ENCODE peak calls at places on chromosomes 6 and 20, in nine cellular contexts. V, W, N, M, U, B, Y, I and D are unnamed samples.

GRCh38 chr6:41634657-41635056 is 3.6 kb upstream of the MDFI start:
- DNase-seq in V (no peak), W (no peak), N (peak; percentile 65), M (no peak), U (no peak), B (peak; percentile 26), Y (peak; percentile 65), I (no peak), D (no peak)

GRCh38 chr20:63035284-63036185 is 28.8 kb upstream of the BHLHE23 start:
- DNase-seq in V (no peak), W (peak; percentile 33), N (peak; percentile 62), M (no peak), U (no peak), B (no peak), Y (no peak), I (no peak), D (no peak)

GRCh38 chr6:87333591-87334181 is 4.6 kb upstream of the GJB7 start:
- DNase-seq in V (peak; percentile 25), W (no peak), N (no peak), M (peak; percentile 72), U (peak; percentile 54), B (no peak), Y (no peak), I (no peak), D (peak; percentile 73)

GRCh38 chr20:59993736-59994484 is 35.7 kb downstream of the CDH26 start:
- DNase-seq in V (no peak), W (no peak), N (no peak), M (no peak), U (no peak), B (no peak), Y (no peak), I (no peak), D (no peak)

GRCh38 chr20:41336711-41337492 is 3.7 kb upstream of the LPIN3 start:
- DNase-seq in V (no peak), W (no peak), N (no peak), M (no peak), U (no peak), B (no peak), Y (no peak), I (no peak), D (no peak)

GRCh38 chr6:75205776-75206334 is at the start of gene COL12A1:
- DNase-seq in V (no peak), W (peak; percentile 87), N (peak; percentile 99), M (peak; percentile 99), U (peak; percentile 100), B (peak; percentile 62), Y (peak; percentile 99), I (peak; percentile 99), D (no peak)

GRCh38 chr6:31702421-31702818 is 704 bp downstream of the ABHD16A start:
- DNase-seq in V (no peak), W (no peak), N (no peak), M (no peak), U (no peak), B (no peak), Y (no peak), I (no peak), D (no peak)

GRCh38 chr6:2021713-2022125 is 223.7 kb downstream of the GMDS start:
- DNase-seq in V (no peak), W (peak; percentile 85), N (peak; percentile 84), M (peak; percentile 63), U (peak; percentile 77), B (peak; percentile 13), Y (peak; percentile 76), I (peak; percentile 58), D (no peak)

GRCh38 chr6:24666097-24666615 is 543 bp downstream of the TDP2 start:
- DNase-seq in V (no peak), W (peak; percentile 76), N (peak; percentile 75), M (peak; percentile 71), U (peak; percentile 35), B (peak; percentile 41), Y (peak; percentile 11), I (no peak), D (no peak)

GRCh38 chr6:141403827-141404226 is 728.9 kb upstream of the GJE1 start:
- DNase-seq in V (no peak), W (no peak), N (no peak), M (peak; percentile 44), U (no peak), B (no peak), Y (no peak), I (no peak), D (no peak)

GRCh38 chr6:152680879-152681517 is 16.7 kb upstream of the MYCT1 start:
- DNase-seq in V (no peak), W (no peak), N (no peak), M (no peak), U (no peak), B (no peak), Y (no peak), I (no peak), D (no peak)

GRCh38 chr6:116238083-116238482 is 15.8 kb downstream of the TSPYL4 start:
- DNase-seq in V (no peak), W (no peak), N (no peak), M (no peak), U (peak; percentile 63), B (no peak), Y (no peak), I (no peak), D (no peak)

GRCh38 chr20:33653900-33654596 is 8.1 kb upstream of the C20orf144 start:
- DNase-seq in V (no peak), W (peak; percentile 90), N (peak; percentile 75), M (no peak), U (no peak), B (no peak), Y (no peak), I (no peak), D (no peak)
- H3K4me3 ChIP-seq in V (no peak overlapping the region), W (no peak overlapping the region), N (no peak overlapping the region), M (peak overlapping the region; percentile 60), U (no peak overlapping the region), B (no peak overlapping the region), Y (no peak overlapping the region), I (no peak overlapping the region), D (no peak overlapping the region)

DNA sequence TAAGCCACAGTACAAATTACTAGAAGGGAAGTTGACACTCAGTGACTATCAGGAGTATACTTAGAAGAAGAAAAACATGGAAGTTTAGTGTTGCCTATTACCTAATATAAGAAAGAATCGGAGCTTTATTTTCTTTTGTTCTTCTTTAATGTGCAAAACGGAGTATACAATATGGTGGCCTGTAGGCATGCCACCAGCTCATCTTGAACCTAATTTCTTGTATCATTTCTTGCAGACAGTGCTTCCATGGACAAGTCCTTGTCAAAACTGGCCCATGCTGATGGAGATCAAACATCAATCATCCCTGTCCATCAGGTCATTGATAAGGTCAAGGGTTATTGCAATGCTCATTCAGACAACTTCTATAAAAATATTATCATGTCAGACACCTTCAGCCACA is 141.3 kb downstream of the ADGRG6 start:
- DNase-seq in V (no peak), W (no peak), N (no peak), M (no peak), U (no peak), B (no peak), Y (no peak), I (no peak), D (no peak)
- H3K4me3 ChIP-seq in V (no peak overlapping the region), W (no peak overlapping the region), N (no peak overlapping the region), M (no peak overlapping the region), U (no peak overlapping the region), B (no peak overlapping the region), Y (no peak overlapping the region), I (no peak overlapping the region), D (no peak overlapping the region)

GRCh38 chr20:37598101-37598530 is 70.4 kb upstream of the BLCAP start:
- DNase-seq in V (no peak), W (no peak), N (peak; percentile 31), M (no peak), U (no peak), B (peak; percentile 44), Y (no peak), I (no peak), D (no peak)
- H3K4me3 ChIP-seq in V (no peak overlapping the region), W (no peak overlapping the region), N (no peak overlapping the region), M (no peak overlapping the region), U (no peak overlapping the region), B (no peak overlapping the region), Y (no peak overlapping the region), I (no peak overlapping the region), D (no peak overlapping the region)

GRCh38 chr20:50420380-50420779 is 89.8 kb upstream of the PTPN1 start:
- DNase-seq in V (no peak), W (no peak), N (no peak), M (no peak), U (no peak), B (no peak), Y (no peak), I (no peak), D (no peak)

GRCh38 chr20:50423758-50424157 is 86.4 kb upstream of the PTPN1 start:
- DNase-seq in V (no peak), W (no peak), N (no peak), M (no peak), U (no peak), B (no peak), Y (no peak), I (no peak), D (no peak)

GRCh38 chr20:50425076-50425475 is 85.1 kb upstream of the PTPN1 start:
- DNase-seq in V (no peak), W (no peak), N (no peak), M (peak; percentile 30), U (no peak), B (peak; percentile 48), Y (no peak), I (no peak), D (peak; percentile 35)

GRCh38 chr20:50418890-50419642 is 91.1 kb upstream of the PTPN1 start:
- DNase-seq in V (no peak), W (no peak), N (no peak), M (no peak), U (no peak), B (no peak), Y (no peak), I (no peak), D (no peak)

GRCh38 chr20:50421356-50422340 is 88.5 kb upstream of the PTPN1 start:
- DNase-seq in V (no peak), W (no peak), N (no peak), M (no peak), U (no peak), B (no peak), Y (no peak), I (no peak), D (no peak)
- H3K4me3 ChIP-seq in V (no peak overlapping the region), W (no peak overlapping the region), N (no peak overlapping the region), M (no peak overlapping the region), U (no peak overlapping the region), B (no peak overlapping the region), Y (no peak overlapping the region), I (no peak overlapping the region), D (no peak overlapping the region)

GRCh38 chr6:89817481-89817880 is 2.1 kb downstream of the MDN1 start:
- DNase-seq in V (no peak), W (no peak), N (no peak), M (no peak), U (no peak), B (no peak), Y (no peak), I (no peak), D (no peak)
- H3K4me3 ChIP-seq in V (no peak overlapping the region), W (no peak overlapping the region), N (no peak overlapping the region), M (no peak overlapping the region), U (no peak overlapping the region), B (peak overlapping the region; percentile 85), Y (no peak overlapping the region), I (no peak overlapping the region), D (no peak overlapping the region)

GRCh38 chr6:44072452-44072958 is 54.7 kb downstream of the MRPL14 start:
- DNase-seq in V (no peak), W (peak; percentile 75), N (no peak), M (no peak), U (no peak), B (no peak), Y (no peak), I (no peak), D (no peak)
- H3K4me3 ChIP-seq in V (peak overlapping the region; percentile 95), W (no peak overlapping the region), N (no peak overlapping the region), M (peak overlapping the region; percentile 69), U (no peak overlapping the region), B (peak overlapping the region; percentile 32), Y (peak overlapping the region; percentile 35), I (peak overlapping the region; percentile 50), D (peak overlapping the region; percentile 61)